ENCODE peak calls at places on chromosomes 2 and 18, in four cellular contexts. D is NCI-H1092, T is NCI-H774, A is SK-N-DZ. F is an unnamed sample.

GRCh38 chr2:109460553-109461324 is 153.0 kb downstream of the SEPTIN10 start:
- DNase-seq in D (no peak), T (no peak), A (no peak), F (no peak)

GRCh38 chr2:191345788-191346187 is 100.6 kb downstream of the MYO1B start:
- DNase-seq in D (no peak), T (no peak), A (no peak), F (no peak)

GRCh38 chr18:14961991-14962390 is 214.0 kb downstream of the ANKRD30B start:
- DNase-seq in D (no peak), T (no peak), A (no peak), F (no peak)

GRCh38 chr18:69882965-69883668 is 64.6 kb downstream of the CD226 start:
- DNase-seq in D (no peak), T (no peak), A (no peak), F (no peak)

GRCh38 chr2:233466991-233467603 is 99.5 kb downstream of the USP40 start:
- DNase-seq in D (no peak), T (no peak), A (no peak), F (no peak)

GRCh38 chr2:74745766-74746165 is 88.2 kb upstream of the HK2 start:
- DNase-seq in D (no peak), T (no peak), A (no peak), F (no peak)

GRCh38 chr18:44917865-44918476 is 237.3 kb downstream of the SETBP1 start:
- DNase-seq in D (no peak), T (no peak), A (no peak), F (no peak)

GRCh38 chr2:222668755-222669154 is 2.7 kb upstream of the MOGAT1 start:
- DNase-seq in D (no peak), T (no peak), A (no peak), F (no peak)

GRCh38 chr2:102238039-102238756 is 51.4 kb downstream of the IL1RL2 start:
- DNase-seq in D (no peak), T (no peak), A (no peak), F (no peak)